ENCODE peak calls at places on chromosomes 6 and 20, in six cellular contexts. F, E, K, Y, W and R are unnamed samples.

GRCh38 chr20:35739294-35740163 is 2.5 kb downstream of the RBM39 start:
- DNase-seq in F (peak; percentile 34), Y (no peak), E (no peak), K (peak; percentile 10), W (no peak), R (no peak)

GRCh38 chr20:58306421-58307261 is 2.9 kb upstream of the RAB22A start:
- DNase-seq in W (no peak), E (peak; percentile 77), K (no peak), Y (no peak), F (peak; percentile 66), R (no peak)

GRCh38 chr20:9294081-9294480 is 220.3 kb upstream of the LAMP5 start:
- DNase-seq in W (peak; percentile 64), F (peak; percentile 70), E (no peak), Y (no peak), K (no peak), R (no peak)

GRCh38 chr6:142478117-142478516 is 176.3 kb downstream of the ADGRG6 start:
- DNase-seq in F (peak; percentile 32), E (no peak), K (no peak), W (no peak), Y (no peak), R (peak; percentile 13)

GRCh38 chr6:3427740-3428085 is 29.1 kb downstream of the SLC22A23 start:
- DNase-seq in E (no peak), F (no peak), K (no peak), W (no peak), Y (no peak), R (no peak)

GRCh38 chr6:110528051-110528929 is 51.9 kb upstream of the SLC22A16 start:
- DNase-seq in E (peak; percentile 58), F (peak; percentile 92), W (peak; percentile 73), K (peak; percentile 75), Y (peak; percentile 26), R (peak; percentile 50)

GRCh38 chr20:64191002-64191401 is 26.8 kb downstream of the MYT1 start:
- DNase-seq in W (no peak), K (no peak), F (no peak), Y (no peak), E (no peak), R (no peak)

GRCh38 chr6:110357696-110358535 is at the start of gene METTL24:
- DNase-seq in Y (no peak), W (no peak), E (peak; percentile 28), F (no peak), K (peak; percentile 70), R (peak; percentile 86)

GRCh38 chr6:159422041-159422984 is 253.1 kb downstream of the FNDC1 start:
- DNase-seq in W (no peak), F (no peak), E (no peak), K (no peak), Y (no peak), R (no peak)

GRCh38 chr20:52493177-52493711 is 301.7 kb upstream of the ZFP64 start:
- DNase-seq in Y (peak; percentile 18), E (peak; percentile 1), K (no peak), F (peak; percentile 25), W (peak; percentile 5), R (no peak)

GRCh38 chr6:80535914-80536565 is 429.6 kb downstream of the BCKDHB start:
- DNase-seq in W (peak; percentile 83), E (no peak), Y (no peak), K (no peak), F (no peak), R (no peak)

GRCh38 chr6:129104131-129104530 is 221.2 kb downstream of the LAMA2 start:
- DNase-seq in E (no peak), Y (no peak), F (peak; percentile 59), K (no peak), W (no peak), R (no peak)

GRCh38 chr20:25498280-25498606 is 87.1 kb downstream of the NINL start:
- DNase-seq in K (no peak), E (no peak), F (no peak), Y (no peak), W (no peak), R (peak; percentile 29)

GRCh38 chr6:42571611-42572342 is 7.9 kb downstream of the UBR2 start:
- DNase-seq in K (no peak), F (no peak), Y (no peak), E (no peak), W (no peak), R (no peak)

GRCh38 chr20:62123450-62124118 is 1.3 kb downstream of the LSM14B start:
- DNase-seq in F (peak; percentile 53), Y (no peak), K (peak; percentile 52), E (no peak), W (no peak), R (no peak)

GRCh38 chr6:108904731-108905130 is 56.5 kb downstream of the ARMC2 start:
- DNase-seq in W (peak; percentile 56), F (no peak), E (no peak), K (no peak), Y (no peak), R (no peak)

GRCh38 chr6:72825265-72825918 is 203.5 kb downstream of the KCNQ5 start:
- DNase-seq in Y (no peak), K (no peak), E (no peak), F (peak; percentile 55), W (no peak), R (no peak)

GRCh38 chr6:135147637-135148592 is 33.2 kb upstream of the MYB start:
- DNase-seq in K (no peak), Y (no peak), E (no peak), W (no peak), F (peak; percentile 3), R (no peak)

GRCh38 chr6:136338486-136338885 is 48.8 kb upstream of the BCLAF1 start:
- DNase-seq in E (no peak), W (no peak), F (no peak), K (no peak), Y (no peak), R (peak; percentile 24)

GRCh38 chr6:20875369-20875963 is 341.2 kb downstream of the CDKAL1 start:
- DNase-seq in F (peak; percentile 64), Y (peak; percentile 49), W (no peak), E (no peak), K (peak; percentile 33), R (peak; percentile 25)

GRCh38 chr6:170037541-170038250 is 253.2 kb downstream of the DLL1 start:
- DNase-seq in K (no peak), W (no peak), Y (no peak), F (no peak), E (no peak), R (no peak)

GRCh38 chr6:16729183-16729696 is 32.0 kb downstream of the ATXN1 start:
- DNase-seq in K (no peak), F (peak; percentile 86), Y (no peak), E (no peak), W (no peak), R (no peak)

GRCh38 chr20:19808498-19808897 is 50.4 kb downstream of the RIN2 start:
- DNase-seq in K (no peak), W (no peak), F (peak; percentile 72), Y (peak; percentile 53), E (no peak), R (no peak)

GRCh38 chr6:129634411-129635230 is 75.4 kb downstream of the ARHGAP18 start:
- DNase-seq in Y (no peak), E (no peak), K (no peak), F (peak; percentile 16), W (no peak), R (no peak)

GRCh38 chr6:46985943-46986342 is 56.2 kb downstream of the ADGRF1 start:
- DNase-seq in W (peak; percentile 31), F (peak; percentile 27), K (no peak), E (no peak), Y (no peak), R (no peak)

GRCh38 chr6:149905911-149906371 is 8.0 kb upstream of the RAET1E start:
- DNase-seq in K (no peak), F (no peak), Y (no peak), W (no peak), E (no peak), R (no peak)

GRCh38 chr6:144334150-144334708 is 49.1 kb downstream of the UTRN start:
- DNase-seq in Y (no peak), F (no peak), E (peak; percentile 71), W (no peak), K (no peak), R (no peak)